ENCODE peak calls at places on chromosomes 6 and 20, in five cellular contexts. H is globus pallidus; D is stimulated activated CD4-positive, alpha-beta T cell treated with anti-CD3 and anti-CD28 coated beads, Interleukin-15, amount 100 ng/mL, for 1 hour; F is amniotic stem cell; C is RCC 7860. U is an unnamed sample.

GRCh38 chr6:107538856-107539387 is 49.0 kb downstream of the SOBP start:
- DNase-seq in C (no peak), D (no peak), H (no peak), F (no peak), U (no peak)

GRCh38 chr6:155152211-155153076 is 111.4 kb upstream of the CLDN20 start:
- DNase-seq in C (no peak), F (no peak), H (no peak), D (no peak), U (no peak)

GRCh38 chr20:14838663-14839650 is 501.5 kb upstream of the FLRT3 start:
- DNase-seq in C (no peak), D (no peak), H (no peak), F (no peak), U (no peak)

GRCh38 chr6:2257358-2257757 is 12.0 kb upstream of the GMDS start:
- DNase-seq in H (no peak), D (no peak), C (no peak), F (no peak), U (no peak)

GRCh38 chr20:8361779-8362178 is 229.7 kb downstream of the PLCB1 start:
- DNase-seq in F (no peak), C (no peak), D (no peak), H (no peak), U (no peak)

GRCh38 chr6:30615958-30616810 is 859 bp downstream of the PPP1R10 start:
- DNase-seq in F (no peak), H (no peak), C (no peak), D (no peak), U (peak; percentile 41)

GRCh38 chr20:29430531-29430930 is 1826.9 kb upstream of the DEFB115 start:
- DNase-seq in F (no peak), H (no peak), D (no peak), C (no peak), U (no peak)

GRCh38 chr20:10419550-10420133 is 14.4 kb downstream of the MKKS start:
- DNase-seq in C (peak; percentile 40), H (no peak), F (no peak), D (no peak), U (no peak)

GRCh38 chr6:35635601-35636597 is 52.8 kb downstream of the FKBP5 start:
- DNase-seq in D (no peak), F (no peak), C (no peak), H (no peak), U (no peak)

GRCh38 chr20:43140719-43141118 is 49.0 kb downstream of the PTPRT start:
- DNase-seq in D (no peak), C (peak; percentile 32), H (no peak), F (no peak), U (no peak)

GRCh38 chr6:106972500-106972899 is 2.0 kb downstream of the CD24 start:
- DNase-seq in H (no peak), C (no peak), D (no peak), F (no peak), U (peak; percentile 5)

GRCh38 chr6:30544666-30545272 is 11.5 kb downstream of the GNL1 start:
- DNase-seq in C (peak; percentile 65), H (peak; percentile 33), F (peak; percentile 67), D (no peak), U (peak; percentile 64)

GRCh38 chr6:106749611-106750010 is 120.2 kb downstream of the QRSL1 start:
- DNase-seq in C (no peak), F (no peak), D (no peak), H (no peak), U (no peak)

GRCh38 chr20:39600156-39600555 is 638.0 kb downstream of the DHX35 start:
- DNase-seq in D (no peak), F (no peak), C (no peak), H (no peak), U (no peak)

U was measured in Ammon's horn.